ENCODE peak calls at places on chromosomes 6 and 20, in eight cellular contexts. One of them, this sample, is unnamed. For H3K4me1, the result is how much of the 10 kb centered on the place peaks cover.

GRCh38 chr6:52990342-52990741 is 4.7 kb downstream of the GSTA4 start:
- DNase-seq in right cardiac atrium: no peak
- DNase-seq in neural progenitor cell: no peak
- DNase-seq in GM23338: no peak
- DNase-seq in CD8-positive, alpha-beta memory T cell: no peak
- DNase-seq in sigmoid colon: no peak
- DNase-seq in CD8-positive, alpha-beta T cell: no peak
- DNase-seq in adrenal gland: no peak
- DNase-seq in this sample: no peak

GRCh38 chr6:139747154-139747553 is 372.7 kb upstream of the CITED2 start:
- DNase-seq in right cardiac atrium: peak
- DNase-seq in neural progenitor cell: no peak
- DNase-seq in GM23338: no peak
- DNase-seq in CD8-positive, alpha-beta memory T cell: no peak
- DNase-seq in sigmoid colon: no peak
- DNase-seq in CD8-positive, alpha-beta T cell: no peak
- DNase-seq in adrenal gland: no peak
- DNase-seq in this sample: no peak

GRCh38 chr6:122790740-122791679 is 2.0 kb downstream of the SMPDL3A start:
- DNase-seq in right cardiac atrium: no peak
- DNase-seq in neural progenitor cell: no peak
- DNase-seq in GM23338: peak
- DNase-seq in CD8-positive, alpha-beta memory T cell: no peak
- DNase-seq in sigmoid colon: no peak
- DNase-seq in CD8-positive, alpha-beta T cell: no peak
- DNase-seq in adrenal gland: peak
- DNase-seq in this sample: no peak

GRCh38 chr6:52155791-52156576 is 30.2 kb upstream of the IL17A start:
- DNase-seq in right cardiac atrium: no peak
- DNase-seq in neural progenitor cell: no peak
- DNase-seq in GM23338: peak
- DNase-seq in CD8-positive, alpha-beta memory T cell: no peak
- DNase-seq in sigmoid colon: no peak
- DNase-seq in CD8-positive, alpha-beta T cell: no peak
- DNase-seq in adrenal gland: no peak
- DNase-seq in this sample: no peak

GRCh38 chr6:132813173-132813856 is 1.1 kb upstream of the RPS12 start:
- DNase-seq in right cardiac atrium: peak
- DNase-seq in neural progenitor cell: peak
- DNase-seq in GM23338: peak
- DNase-seq in CD8-positive, alpha-beta memory T cell: peak
- DNase-seq in sigmoid colon: peak
- DNase-seq in CD8-positive, alpha-beta T cell: peak
- DNase-seq in adrenal gland: peak
- DNase-seq in this sample: peak

GRCh38 chr6:158233214-158233795 is 65.2 kb downstream of the GTF2H5 start:
- DNase-seq in right cardiac atrium: no peak
- DNase-seq in neural progenitor cell: peak
- DNase-seq in GM23338: no peak
- DNase-seq in CD8-positive, alpha-beta memory T cell: no peak
- DNase-seq in sigmoid colon: no peak
- DNase-seq in CD8-positive, alpha-beta T cell: no peak
- DNase-seq in adrenal gland: no peak
- DNase-seq in this sample: peak

GRCh38 chr20:59207742-59208357 is 44.2 kb downstream of the ZNF831 start:
- DNase-seq in right cardiac atrium: peak
- DNase-seq in neural progenitor cell: peak
- DNase-seq in GM23338: peak
- DNase-seq in CD8-positive, alpha-beta memory T cell: peak
- DNase-seq in sigmoid colon: no peak
- DNase-seq in CD8-positive, alpha-beta T cell: peak
- DNase-seq in adrenal gland: no peak
- DNase-seq in this sample: peak

GRCh38 chr20:44171775-44172571 is 15.0 kb downstream of the JPH2 start:
- DNase-seq in right cardiac atrium: no peak
- DNase-seq in neural progenitor cell: no peak
- DNase-seq in GM23338: no peak
- DNase-seq in CD8-positive, alpha-beta memory T cell: no peak
- DNase-seq in sigmoid colon: peak
- DNase-seq in CD8-positive, alpha-beta T cell: no peak
- DNase-seq in adrenal gland: no peak
- DNase-seq in this sample: no peak

GRCh38 chr6:33628401-33628964 is 7.4 kb downstream of the ITPR3 start:
- DNase-seq in right cardiac atrium: no peak
- DNase-seq in neural progenitor cell: no peak
- DNase-seq in GM23338: no peak
- DNase-seq in CD8-positive, alpha-beta memory T cell: no peak
- DNase-seq in sigmoid colon: no peak
- DNase-seq in CD8-positive, alpha-beta T cell: no peak
- DNase-seq in adrenal gland: no peak
- DNase-seq in this sample: no peak

GRCh38 chr20:5504061-5504739 is 187.4 kb upstream of the PROKR2 start:
- DNase-seq in right cardiac atrium: peak
- DNase-seq in neural progenitor cell: no peak
- DNase-seq in GM23338: peak
- DNase-seq in CD8-positive, alpha-beta memory T cell: no peak
- DNase-seq in sigmoid colon: peak
- DNase-seq in CD8-positive, alpha-beta T cell: no peak
- DNase-seq in adrenal gland: peak
- DNase-seq in this sample: no peak

GRCh38 chr6:163897669-163898068 is 483.2 kb downstream of the QKI start:
- DNase-seq in right cardiac atrium: no peak
- DNase-seq in neural progenitor cell: no peak
- DNase-seq in GM23338: no peak
- DNase-seq in CD8-positive, alpha-beta memory T cell: no peak
- DNase-seq in sigmoid colon: no peak
- DNase-seq in CD8-positive, alpha-beta T cell: no peak
- DNase-seq in adrenal gland: no peak
- DNase-seq in this sample: no peak

GRCh38 chr6:7628479-7628878 is 38.5 kb downstream of the SNRNP48 start:
- DNase-seq in right cardiac atrium: no peak
- DNase-seq in neural progenitor cell: no peak
- DNase-seq in GM23338: no peak
- DNase-seq in CD8-positive, alpha-beta memory T cell: no peak
- DNase-seq in sigmoid colon: no peak
- DNase-seq in CD8-positive, alpha-beta T cell: no peak
- DNase-seq in adrenal gland: no peak
- DNase-seq in this sample: no peak

GRCh38 chr20:44207066-44207723 is 3.4 kb downstream of the OSER1 start:
- DNase-seq in right cardiac atrium: no peak
- DNase-seq in neural progenitor cell: no peak
- DNase-seq in GM23338: no peak
- DNase-seq in CD8-positive, alpha-beta memory T cell: no peak
- DNase-seq in sigmoid colon: no peak
- DNase-seq in CD8-positive, alpha-beta T cell: no peak
- DNase-seq in adrenal gland: no peak
- DNase-seq in this sample: no peak

GRCh38 chr6:56246941-56247653 is at the start of gene COL21A1:
- DNase-seq in right cardiac atrium: peak
- DNase-seq in neural progenitor cell: peak
- DNase-seq in GM23338: peak
- DNase-seq in CD8-positive, alpha-beta memory T cell: no peak
- DNase-seq in sigmoid colon: peak
- DNase-seq in CD8-positive, alpha-beta T cell: no peak
- DNase-seq in adrenal gland: no peak
- DNase-seq in this sample: peak

GRCh38 chr6:124633655-124634054 is 328.6 kb upstream of the RNF217 start:
- DNase-seq in right cardiac atrium: no peak
- DNase-seq in neural progenitor cell: no peak
- DNase-seq in GM23338: no peak
- DNase-seq in CD8-positive, alpha-beta memory T cell: no peak
- DNase-seq in sigmoid colon: no peak
- DNase-seq in CD8-positive, alpha-beta T cell: no peak
- DNase-seq in adrenal gland: no peak
- DNase-seq in this sample: no peak

GRCh38 chr20:58864346-58864745 is 11.8 kb downstream of the GNAS start:
- DNase-seq in right cardiac atrium: no peak
- DNase-seq in neural progenitor cell: no peak
- DNase-seq in GM23338: no peak
- DNase-seq in CD8-positive, alpha-beta memory T cell: no peak
- DNase-seq in sigmoid colon: no peak
- DNase-seq in CD8-positive, alpha-beta T cell: no peak
- DNase-seq in adrenal gland: no peak
- DNase-seq in this sample: no peak

GRCh38 chr20:438581-439469 is 23.5 kb downstream of the TBC1D20 start:
- DNase-seq in right cardiac atrium: no peak
- DNase-seq in neural progenitor cell: no peak
- DNase-seq in GM23338: no peak
- DNase-seq in CD8-positive, alpha-beta memory T cell: peak
- DNase-seq in sigmoid colon: no peak
- DNase-seq in CD8-positive, alpha-beta T cell: peak
- DNase-seq in adrenal gland: no peak
- DNase-seq in this sample: no peak

GRCh38 chr20:437787-438486 is 24.4 kb downstream of the TBC1D20 start:
- DNase-seq in right cardiac atrium: no peak
- DNase-seq in neural progenitor cell: no peak
- DNase-seq in GM23338: no peak
- DNase-seq in CD8-positive, alpha-beta memory T cell: no peak
- DNase-seq in sigmoid colon: no peak
- DNase-seq in CD8-positive, alpha-beta T cell: no peak
- DNase-seq in adrenal gland: no peak
- DNase-seq in this sample: no peak

GRCh38 chr20:443223-443793 is 19.0 kb downstream of the TBC1D20 start:
- DNase-seq in right cardiac atrium: no peak
- DNase-seq in neural progenitor cell: no peak
- DNase-seq in GM23338: no peak
- DNase-seq in CD8-positive, alpha-beta memory T cell: no peak
- DNase-seq in sigmoid colon: no peak
- DNase-seq in CD8-positive, alpha-beta T cell: no peak
- DNase-seq in adrenal gland: no peak
- DNase-seq in this sample: no peak

GRCh38 chr20:440636-441035 is 21.7 kb downstream of the TBC1D20 start:
- DNase-seq in right cardiac atrium: no peak
- DNase-seq in neural progenitor cell: no peak
- DNase-seq in GM23338: no peak
- DNase-seq in CD8-positive, alpha-beta memory T cell: no peak
- DNase-seq in sigmoid colon: no peak
- DNase-seq in CD8-positive, alpha-beta T cell: no peak
- DNase-seq in adrenal gland: no peak
- DNase-seq in this sample: no peak

GRCh38 chr20:440148-440547 is 22.2 kb downstream of the TBC1D20 start:
- DNase-seq in right cardiac atrium: no peak
- DNase-seq in neural progenitor cell: no peak
- DNase-seq in GM23338: no peak
- DNase-seq in CD8-positive, alpha-beta memory T cell: no peak
- DNase-seq in sigmoid colon: no peak
- DNase-seq in CD8-positive, alpha-beta T cell: no peak
- DNase-seq in adrenal gland: no peak
- DNase-seq in this sample: no peak
- H3K4me1 ChIP-seq in right cardiac atrium: under half
- H3K4me1 ChIP-seq in neural progenitor cell: under half
- H3K4me1 ChIP-seq in GM23338: under half
- H3K4me1 ChIP-seq in CD8-positive, alpha-beta memory T cell: under half
- H3K4me1 ChIP-seq in sigmoid colon: under half
- H3K4me1 ChIP-seq in CD8-positive, alpha-beta T cell: under half
- H3K4me1 ChIP-seq in adrenal gland: under half
- H3K4me1 ChIP-seq in this sample: under half

GRCh38 chr20:47785321-47785899 is at the start of gene SULF2:
- DNase-seq in right cardiac atrium: peak
- DNase-seq in neural progenitor cell: peak
- DNase-seq in GM23338: peak
- DNase-seq in CD8-positive, alpha-beta memory T cell: no peak
- DNase-seq in sigmoid colon: no peak
- DNase-seq in CD8-positive, alpha-beta T cell: no peak
- DNase-seq in adrenal gland: no peak
- DNase-seq in this sample: peak
- H3K4me3 ChIP-seq in right cardiac atrium: peak
- H3K4me3 ChIP-seq in neural progenitor cell: peak
- H3K4me3 ChIP-seq in GM23338: peak
- H3K4me3 ChIP-seq in CD8-positive, alpha-beta memory T cell: no peak
- H3K4me3 ChIP-seq in sigmoid colon: peak
- H3K4me3 ChIP-seq in CD8-positive, alpha-beta T cell: peak
- H3K4me3 ChIP-seq in adrenal gland: no peak
- H3K4me3 ChIP-seq in this sample: peak

GRCh38 chr20:45363611-45364492 is 896 bp downstream of the SYS1 start:
- DNase-seq in right cardiac atrium: no peak
- DNase-seq in neural progenitor cell: no peak
- DNase-seq in GM23338: no peak
- DNase-seq in CD8-positive, alpha-beta memory T cell: no peak
- DNase-seq in sigmoid colon: no peak
- DNase-seq in CD8-positive, alpha-beta T cell: no peak
- DNase-seq in adrenal gland: no peak
- DNase-seq in this sample: no peak
- H3K4me1 ChIP-seq in right cardiac atrium: under half
- H3K4me1 ChIP-seq in neural progenitor cell: under half
- H3K4me1 ChIP-seq in GM23338: under half
- H3K4me1 ChIP-seq in CD8-positive, alpha-beta memory T cell: under half
- H3K4me1 ChIP-seq in sigmoid colon: under half
- H3K4me1 ChIP-seq in CD8-positive, alpha-beta T cell: under half
- H3K4me1 ChIP-seq in adrenal gland: under half
- H3K4me1 ChIP-seq in this sample: under half

GRCh38 chr6:13698715-13699114 is 12.9 kb downstream of the RANBP9 start:
- DNase-seq in right cardiac atrium: no peak
- DNase-seq in neural progenitor cell: peak
- DNase-seq in GM23338: peak
- DNase-seq in CD8-positive, alpha-beta memory T cell: no peak
- DNase-seq in sigmoid colon: no peak
- DNase-seq in CD8-positive, alpha-beta T cell: no peak
- DNase-seq in adrenal gland: no peak
- DNase-seq in this sample: no peak

GRCh38 chr6:13696226-13696625 is 15.4 kb downstream of the RANBP9 start:
- DNase-seq in right cardiac atrium: no peak
- DNase-seq in neural progenitor cell: no peak
- DNase-seq in GM23338: no peak
- DNase-seq in CD8-positive, alpha-beta memory T cell: no peak
- DNase-seq in sigmoid colon: no peak
- DNase-seq in CD8-positive, alpha-beta T cell: no peak
- DNase-seq in adrenal gland: no peak
- DNase-seq in this sample: no peak

GRCh38 chr6:13695217-13695616 is 16.4 kb downstream of the RANBP9 start:
- DNase-seq in right cardiac atrium: no peak
- DNase-seq in neural progenitor cell: no peak
- DNase-seq in GM23338: no peak
- DNase-seq in CD8-positive, alpha-beta memory T cell: no peak
- DNase-seq in sigmoid colon: no peak
- DNase-seq in CD8-positive, alpha-beta T cell: no peak
- DNase-seq in adrenal gland: no peak
- DNase-seq in this sample: no peak

GRCh38 chr6:13697857-13698256 is 13.8 kb downstream of the RANBP9 start:
- DNase-seq in right cardiac atrium: no peak
- DNase-seq in neural progenitor cell: no peak
- DNase-seq in GM23338: no peak
- DNase-seq in CD8-positive, alpha-beta memory T cell: no peak
- DNase-seq in sigmoid colon: no peak
- DNase-seq in CD8-positive, alpha-beta T cell: no peak
- DNase-seq in adrenal gland: no peak
- DNase-seq in this sample: no peak

GRCh38 chr6:13694562-13694961 is 17.1 kb downstream of the RANBP9 start:
- DNase-seq in right cardiac atrium: no peak
- DNase-seq in neural progenitor cell: no peak
- DNase-seq in GM23338: no peak
- DNase-seq in CD8-positive, alpha-beta memory T cell: no peak
- DNase-seq in sigmoid colon: no peak
- DNase-seq in CD8-positive, alpha-beta T cell: no peak
- DNase-seq in adrenal gland: no peak
- DNase-seq in this sample: no peak
- H3K4me3 ChIP-seq in right cardiac atrium: no peak
- H3K4me3 ChIP-seq in neural progenitor cell: no peak
- H3K4me3 ChIP-seq in GM23338: no peak
- H3K4me3 ChIP-seq in CD8-positive, alpha-beta memory T cell: no peak
- H3K4me3 ChIP-seq in sigmoid colon: no peak
- H3K4me3 ChIP-seq in CD8-positive, alpha-beta T cell: no peak
- H3K4me3 ChIP-seq in adrenal gland: no peak
- H3K4me3 ChIP-seq in this sample: no peak

GRCh38 chr20:63327229-63327745 is 33.9 kb downstream of the CHRNA4 start:
- DNase-seq in right cardiac atrium: no peak
- DNase-seq in neural progenitor cell: no peak
- DNase-seq in GM23338: no peak
- DNase-seq in CD8-positive, alpha-beta memory T cell: no peak
- DNase-seq in sigmoid colon: no peak
- DNase-seq in CD8-positive, alpha-beta T cell: no peak
- DNase-seq in adrenal gland: no peak
- DNase-seq in this sample: no peak
- H3K4me1 ChIP-seq in right cardiac atrium: under half
- H3K4me1 ChIP-seq in neural progenitor cell: under half
- H3K4me1 ChIP-seq in GM23338: under half
- H3K4me1 ChIP-seq in CD8-positive, alpha-beta memory T cell: under half
- H3K4me1 ChIP-seq in sigmoid colon: under half
- H3K4me1 ChIP-seq in CD8-positive, alpha-beta T cell: under half
- H3K4me1 ChIP-seq in adrenal gland: under half
- H3K4me1 ChIP-seq in this sample: under half